ENCODE peak calls at places on chromosomes 12 and 14, in four cellular contexts. P is ecto neural progenitor cell, L is SW 1271, F is left ventricle myocardium superior. Q is an unnamed sample.

GRCh38 chr12:120235369-120236123 is 30.0 kb downstream of the PXN start:
- DNase-seq in P (no peak), L (no peak), F (no peak), Q (no peak)

GRCh38 chr12:100229876-100230275 is 29.3 kb downstream of the ACTR6 start:
- DNase-seq in P (no peak), L (no peak), F (no peak), Q (peak)

GRCh38 chr14:100116134-100116533 is 43.3 kb downstream of the DEGS2 start:
- DNase-seq in P (no peak), L (no peak), F (no peak), Q (no peak)

GRCh38 chr12:50618864-50619609 is 114.3 kb downstream of the DIP2B start:
- DNase-seq in P (no peak), L (peak), F (no peak), Q (peak)

GRCh38 chr12:1811281-1811947 is 9.0 kb upstream of the LRTM2 start:
- DNase-seq in P (no peak), L (no peak), F (peak), Q (no peak)

GRCh38 chr14:25121342-25122129 is 71.6 kb upstream of the STXBP6 start:
- DNase-seq in P (no peak), L (no peak), F (peak), Q (peak)

GRCh38 chr12:2256453-2256852 is 203.7 kb downstream of the CACNA1C start:
- DNase-seq in P (no peak), L (no peak), F (no peak), Q (no peak)

GRCh38 chr12:132798836-132799235 is 29.8 kb downstream of the GOLGA3 start:
- DNase-seq in P (no peak), L (no peak), F (peak), Q (no peak)

GRCh38 chr12:64450711-64451486 is 1.0 kb upstream of the TBK1 start:
- DNase-seq in P (peak), L (no peak), F (no peak), Q (no peak)

GRCh38 chr14:103718572-103718971 is 3.0 kb downstream of the ZFYVE21 start:
- DNase-seq in P (no peak), L (no peak), F (no peak), Q (no peak)

GRCh38 chr12:132284618-132285310 is 44.6 kb downstream of the GALNT9 start:
- DNase-seq in P (no peak), L (no peak), F (no peak), Q (peak)

GRCh38 chr12:26092706-26093105 is 32.1 kb downstream of the BHLHE41 start:
- DNase-seq in P (no peak), L (no peak), F (no peak), Q (no peak)

GRCh38 chr12:95545731-95546490 is 5.4 kb downstream of the USP44 start:
- DNase-seq in P (no peak), L (no peak), F (no peak), Q (no peak)

GRCh38 chr14:92942976-92943710 is 20.2 kb downstream of the CHGA start:
- DNase-seq in P (no peak), L (no peak), F (no peak), Q (no peak)

GRCh38 chr12:4284306-4284705 is 10.7 kb downstream of the CCND2 start:
- DNase-seq in P (peak), L (no peak), F (no peak), Q (no peak)

Q was measured in PC-9.